ENCODE peak calls at places on chromosomes 13 and 19, in ten cellular contexts. W is hepatic stellate cell; Z is H7; B is stimulated activated CD4-positive, alpha-beta T cell treated with anti-CD3 and anti-CD28 coated beads, Interleukin-4, amount 100 ng/mL, for 1 hour; T is choroid plexus epithelial cell; I is epithelial cell of esophagus; N is NT2/D1; E is T-helper 1 cell; O is GM04504; R is hypothalamus. X is an unnamed sample.

GRCh38 chr19:48308695-48309586 is 16.4 kb upstream of the EMP3 start:
- DNase-seq in O (no peak), R (peak), E (no peak), W (no peak), I (peak), N (no peak), T (peak), Z (peak), B (no peak), X (peak)

GRCh38 chr19:1294688-1295087 is 9.0 kb downstream of the EFNA2 start:
- DNase-seq in I (no peak), W (no peak), T (no peak), R (no peak), O (no peak), E (no peak), B (no peak), Z (no peak), N (no peak), X (no peak)

GRCh38 chr19:39710333-39710890 is 6.1 kb downstream of the LGALS14 start:
- DNase-seq in B (no peak), O (no peak), E (no peak), I (no peak), T (no peak), Z (no peak), R (no peak), N (no peak), W (no peak), X (no peak)

GRCh38 chr13:49060698-49061387 is 85.1 kb downstream of the FNDC3A start:
- DNase-seq in W (no peak), I (peak), N (no peak), T (peak), B (no peak), Z (no peak), O (no peak), R (no peak), E (no peak), X (no peak)

GRCh38 chr13:107736149-107736548 is 479.2 kb downstream of the LIG4 start:
- DNase-seq in Z (no peak), T (no peak), B (no peak), E (no peak), N (no peak), R (no peak), I (no peak), W (no peak), O (no peak), X (no peak)

GRCh38 chr13:51246411-51247298 is 24.5 kb downstream of the FAM124A start:
- DNase-seq in O (no peak), R (peak), I (no peak), T (no peak), B (no peak), E (no peak), N (no peak), Z (peak), W (no peak), X (no peak)

GRCh38 chr19:49149652-49150105 is 5.5 kb downstream of the HRC start:
- DNase-seq in Z (peak), R (peak), O (peak), E (no peak), N (peak), W (peak), B (no peak), T (peak), I (peak), X (peak)

GRCh38 chr19:32816555-32817099 is 52.9 kb downstream of the SLC7A9 start:
- DNase-seq in Z (peak), I (no peak), B (no peak), T (no peak), R (no peak), E (no peak), W (no peak), O (no peak), N (peak), X (peak)

GRCh38 chr13:111339366-111340143 is 19.1 kb downstream of the TEX29 start:
- DNase-seq in W (no peak), E (no peak), O (no peak), B (no peak), T (no peak), R (no peak), Z (peak), N (no peak), I (no peak), X (no peak)

GRCh38 chr13:60411983-60412382 is 15.0 kb downstream of the TDRD3 start:
- DNase-seq in B (no peak), O (no peak), W (no peak), R (no peak), T (peak), Z (no peak), N (no peak), I (no peak), E (no peak), X (no peak)

GRCh38 chr13:110991991-110992508 is 77.2 kb upstream of the ANKRD10 start:
- DNase-seq in I (no peak), E (no peak), N (no peak), T (no peak), Z (no peak), B (no peak), R (no peak), O (no peak), W (no peak), X (no peak)

GRCh38 chr13:97328222-97328790 is 105.7 kb upstream of the RAP2A start:
- DNase-seq in E (no peak), T (peak), I (peak), N (peak), Z (peak), R (no peak), O (no peak), B (no peak), W (peak), X (peak)

GRCh38 chr19:55486971-55487883 is 1.0 kb upstream of the SSC5D start:
- DNase-seq in B (peak), E (no peak), O (peak), W (peak), I (peak), N (no peak), T (peak), R (no peak), Z (peak), X (no peak)

GRCh38 chr13:99866781-99867180 is 104.8 kb downstream of the ZIC5 start:
- DNase-seq in W (no peak), E (no peak), B (no peak), I (no peak), O (no peak), N (no peak), Z (no peak), R (no peak), T (no peak), X (no peak)

GRCh38 chr13:99883805-99884204 is 87.8 kb downstream of the ZIC5 start:
- DNase-seq in R (no peak), O (no peak), N (no peak), E (no peak), T (no peak), W (no peak), Z (no peak), B (no peak), I (no peak), X (no peak)

GRCh38 chr19:43316591-43317319 is 36.7 kb upstream of the CD177 start:
- DNase-seq in Z (peak), O (peak), N (no peak), R (no peak), T (peak), B (no peak), W (no peak), I (peak), E (no peak), X (peak)

X was measured in GM23338.